ENCODE peak calls at places on chromosomes 5 and 9, in seven cellular contexts. One of them, this sample, is unnamed.

GRCh38 chr9:136799854-136800657 is 3.9 kb downstream of the CCDC183 start:
- DNase-seq in stimulated activated CD8-positive, alpha-beta memory T cell treated with anti-CD3 and anti-CD28 coated beads, Interleukin-7, amount 100 ng/mL, for 48 hours: peak; percentile 85
- DNase-seq in effector memory CD4-positive, alpha-beta T cell: peak; percentile 81
- DNase-seq in central memory CD4-positive, alpha-beta T cell: peak; percentile 71
- DNase-seq in naive B cell: peak; percentile 76
- DNase-seq in GM12878: no peak
- DNase-seq in AG04449: no peak
- DNase-seq in this sample: no peak

GRCh38 chr9:100351508-100351907 is 1.2 kb downstream of the TEX10 start:
- DNase-seq in GM12878: no peak
- DNase-seq in naive B cell: no peak
- DNase-seq in effector memory CD4-positive, alpha-beta T cell: no peak
- DNase-seq in stimulated activated CD8-positive, alpha-beta memory T cell treated with anti-CD3 and anti-CD28 coated beads, Interleukin-7, amount 100 ng/mL, for 48 hours: no peak
- DNase-seq in central memory CD4-positive, alpha-beta T cell: no peak
- DNase-seq in AG04449: no peak
- DNase-seq in this sample: no peak

GRCh38 chr9:85262333-85262732 is 479.4 kb downstream of the AGTPBP1 start:
- DNase-seq in naive B cell: no peak
- DNase-seq in effector memory CD4-positive, alpha-beta T cell: no peak
- DNase-seq in AG04449: no peak
- DNase-seq in stimulated activated CD8-positive, alpha-beta memory T cell treated with anti-CD3 and anti-CD28 coated beads, Interleukin-7, amount 100 ng/mL, for 48 hours: no peak
- DNase-seq in central memory CD4-positive, alpha-beta T cell: no peak
- DNase-seq in GM12878: no peak
- DNase-seq in this sample: no peak

GRCh38 chr5:79193643-79194042 is 42.3 kb upstream of the JMY start:
- DNase-seq in naive B cell: no peak
- DNase-seq in central memory CD4-positive, alpha-beta T cell: no peak
- DNase-seq in effector memory CD4-positive, alpha-beta T cell: no peak
- DNase-seq in AG04449: no peak
- DNase-seq in stimulated activated CD8-positive, alpha-beta memory T cell treated with anti-CD3 and anti-CD28 coated beads, Interleukin-7, amount 100 ng/mL, for 48 hours: no peak
- DNase-seq in GM12878: no peak
- DNase-seq in this sample: no peak

GRCh38 chr5:95237324-95237723 is 47.6 kb downstream of the MCTP1 start:
- DNase-seq in stimulated activated CD8-positive, alpha-beta memory T cell treated with anti-CD3 and anti-CD28 coated beads, Interleukin-7, amount 100 ng/mL, for 48 hours: no peak
- DNase-seq in GM12878: no peak
- DNase-seq in effector memory CD4-positive, alpha-beta T cell: no peak
- DNase-seq in central memory CD4-positive, alpha-beta T cell: no peak
- DNase-seq in AG04449: no peak
- DNase-seq in naive B cell: no peak
- DNase-seq in this sample: no peak

GRCh38 chr5:9529041-9529480 is 16.8 kb downstream of the SEMA5A start:
- DNase-seq in central memory CD4-positive, alpha-beta T cell: no peak
- DNase-seq in effector memory CD4-positive, alpha-beta T cell: no peak
- DNase-seq in stimulated activated CD8-positive, alpha-beta memory T cell treated with anti-CD3 and anti-CD28 coated beads, Interleukin-7, amount 100 ng/mL, for 48 hours: no peak
- DNase-seq in naive B cell: no peak
- DNase-seq in GM12878: no peak
- DNase-seq in AG04449: no peak
- DNase-seq in this sample: no peak

GRCh38 chr9:97987490-97987889 is 4.3 kb downstream of the ANP32B start:
- DNase-seq in effector memory CD4-positive, alpha-beta T cell: no peak
- DNase-seq in stimulated activated CD8-positive, alpha-beta memory T cell treated with anti-CD3 and anti-CD28 coated beads, Interleukin-7, amount 100 ng/mL, for 48 hours: no peak
- DNase-seq in central memory CD4-positive, alpha-beta T cell: no peak
- DNase-seq in naive B cell: no peak
- DNase-seq in AG04449: no peak
- DNase-seq in GM12878: no peak
- DNase-seq in this sample: no peak

GRCh38 chr5:172765766-172766286 is 5.2 kb downstream of the DUSP1 start:
- DNase-seq in central memory CD4-positive, alpha-beta T cell: no peak
- DNase-seq in naive B cell: no peak
- DNase-seq in AG04449: peak; percentile 88
- DNase-seq in GM12878: no peak
- DNase-seq in stimulated activated CD8-positive, alpha-beta memory T cell treated with anti-CD3 and anti-CD28 coated beads, Interleukin-7, amount 100 ng/mL, for 48 hours: no peak
- DNase-seq in effector memory CD4-positive, alpha-beta T cell: no peak
- DNase-seq in this sample: no peak

GRCh38 chr9:94801685-94802084 is 75.2 kb downstream of the AOPEP start:
- DNase-seq in effector memory CD4-positive, alpha-beta T cell: no peak
- DNase-seq in central memory CD4-positive, alpha-beta T cell: no peak
- DNase-seq in naive B cell: no peak
- DNase-seq in AG04449: no peak
- DNase-seq in GM12878: no peak
- DNase-seq in stimulated activated CD8-positive, alpha-beta memory T cell treated with anti-CD3 and anti-CD28 coated beads, Interleukin-7, amount 100 ng/mL, for 48 hours: no peak
- DNase-seq in this sample: no peak

GRCh38 chr5:5141625-5142527 is 1.7 kb downstream of the ADAMTS16 start:
- DNase-seq in stimulated activated CD8-positive, alpha-beta memory T cell treated with anti-CD3 and anti-CD28 coated beads, Interleukin-7, amount 100 ng/mL, for 48 hours: peak; percentile 12
- DNase-seq in central memory CD4-positive, alpha-beta T cell: peak; percentile 21
- DNase-seq in GM12878: no peak
- DNase-seq in effector memory CD4-positive, alpha-beta T cell: no peak
- DNase-seq in naive B cell: peak; percentile 17
- DNase-seq in AG04449: no peak
- DNase-seq in this sample: no peak

GRCh38 chr9:18228101-18228500 is 245.9 kb upstream of the ADAMTSL1 start:
- DNase-seq in stimulated activated CD8-positive, alpha-beta memory T cell treated with anti-CD3 and anti-CD28 coated beads, Interleukin-7, amount 100 ng/mL, for 48 hours: no peak
- DNase-seq in AG04449: no peak
- DNase-seq in naive B cell: no peak
- DNase-seq in effector memory CD4-positive, alpha-beta T cell: no peak
- DNase-seq in GM12878: no peak
- DNase-seq in central memory CD4-positive, alpha-beta T cell: no peak
- DNase-seq in this sample: no peak

GRCh38 chr9:127862075-127863011 is 7.9 kb upstream of the ENG start:
- DNase-seq in central memory CD4-positive, alpha-beta T cell: peak; percentile 35
- DNase-seq in GM12878: no peak
- DNase-seq in effector memory CD4-positive, alpha-beta T cell: peak; percentile 24
- DNase-seq in stimulated activated CD8-positive, alpha-beta memory T cell treated with anti-CD3 and anti-CD28 coated beads, Interleukin-7, amount 100 ng/mL, for 48 hours: no peak
- DNase-seq in AG04449: no peak
- DNase-seq in naive B cell: peak; percentile 83
- DNase-seq in this sample: no peak

GRCh38 chr5:53037141-53037859 is 48.1 kb downstream of the ITGA2 start:
- DNase-seq in effector memory CD4-positive, alpha-beta T cell: no peak
- DNase-seq in AG04449: no peak
- DNase-seq in central memory CD4-positive, alpha-beta T cell: no peak
- DNase-seq in GM12878: no peak
- DNase-seq in naive B cell: no peak
- DNase-seq in stimulated activated CD8-positive, alpha-beta memory T cell treated with anti-CD3 and anti-CD28 coated beads, Interleukin-7, amount 100 ng/mL, for 48 hours: no peak
- DNase-seq in this sample: peak; percentile 37

GRCh38 chr9:121860213-121860612 is 208.8 kb downstream of the DAB2IP start:
- DNase-seq in GM12878: no peak
- DNase-seq in central memory CD4-positive, alpha-beta T cell: no peak
- DNase-seq in naive B cell: no peak
- DNase-seq in AG04449: no peak
- DNase-seq in effector memory CD4-positive, alpha-beta T cell: no peak
- DNase-seq in stimulated activated CD8-positive, alpha-beta memory T cell treated with anti-CD3 and anti-CD28 coated beads, Interleukin-7, amount 100 ng/mL, for 48 hours: no peak
- DNase-seq in this sample: no peak

GRCh38 chr9:135789838-135790291 is 87.9 kb downstream of the KCNT1 start:
- DNase-seq in central memory CD4-positive, alpha-beta T cell: no peak
- DNase-seq in AG04449: no peak
- DNase-seq in GM12878: no peak
- DNase-seq in stimulated activated CD8-positive, alpha-beta memory T cell treated with anti-CD3 and anti-CD28 coated beads, Interleukin-7, amount 100 ng/mL, for 48 hours: no peak
- DNase-seq in naive B cell: no peak
- DNase-seq in effector memory CD4-positive, alpha-beta T cell: no peak
- DNase-seq in this sample: no peak

GRCh38 chr5:10674582-10674981 is 86.5 kb downstream of the DAP start:
- DNase-seq in effector memory CD4-positive, alpha-beta T cell: no peak
- DNase-seq in stimulated activated CD8-positive, alpha-beta memory T cell treated with anti-CD3 and anti-CD28 coated beads, Interleukin-7, amount 100 ng/mL, for 48 hours: no peak
- DNase-seq in AG04449: no peak
- DNase-seq in naive B cell: no peak
- DNase-seq in GM12878: no peak
- DNase-seq in central memory CD4-positive, alpha-beta T cell: no peak
- DNase-seq in this sample: no peak

GRCh38 chr9:110116543-110116885 is 91.4 kb downstream of the C9orf152 start:
- DNase-seq in GM12878: no peak
- DNase-seq in stimulated activated CD8-positive, alpha-beta memory T cell treated with anti-CD3 and anti-CD28 coated beads, Interleukin-7, amount 100 ng/mL, for 48 hours: no peak
- DNase-seq in central memory CD4-positive, alpha-beta T cell: no peak
- DNase-seq in effector memory CD4-positive, alpha-beta T cell: no peak
- DNase-seq in naive B cell: no peak
- DNase-seq in AG04449: peak; percentile 89
- DNase-seq in this sample: peak; percentile 90

GRCh38 chr9:108142504-108143201 is 653.1 kb upstream of the KLF4 start:
- DNase-seq in central memory CD4-positive, alpha-beta T cell: no peak
- DNase-seq in AG04449: peak; percentile 36
- DNase-seq in stimulated activated CD8-positive, alpha-beta memory T cell treated with anti-CD3 and anti-CD28 coated beads, Interleukin-7, amount 100 ng/mL, for 48 hours: no peak
- DNase-seq in GM12878: no peak
- DNase-seq in naive B cell: no peak
- DNase-seq in effector memory CD4-positive, alpha-beta T cell: no peak
- DNase-seq in this sample: peak; percentile 93

GRCh38 chr9:99150456-99151171 is 45.7 kb downstream of the TGFBR1 start:
- DNase-seq in AG04449: no peak
- DNase-seq in effector memory CD4-positive, alpha-beta T cell: no peak
- DNase-seq in stimulated activated CD8-positive, alpha-beta memory T cell treated with anti-CD3 and anti-CD28 coated beads, Interleukin-7, amount 100 ng/mL, for 48 hours: no peak
- DNase-seq in naive B cell: no peak
- DNase-seq in central memory CD4-positive, alpha-beta T cell: peak; percentile 11
- DNase-seq in GM12878: no peak
- DNase-seq in this sample: no peak

GRCh38 chr5:159772698-159773061 is 143.6 kb upstream of the ADRA1B start:
- DNase-seq in AG04449: no peak
- DNase-seq in effector memory CD4-positive, alpha-beta T cell: no peak
- DNase-seq in central memory CD4-positive, alpha-beta T cell: no peak
- DNase-seq in GM12878: no peak
- DNase-seq in stimulated activated CD8-positive, alpha-beta memory T cell treated with anti-CD3 and anti-CD28 coated beads, Interleukin-7, amount 100 ng/mL, for 48 hours: no peak
- DNase-seq in naive B cell: no peak
- DNase-seq in this sample: no peak

GRCh38 chr5:107817951-107818350 is 147.2 kb upstream of the EFNA5 start:
- DNase-seq in GM12878: no peak
- DNase-seq in effector memory CD4-positive, alpha-beta T cell: no peak
- DNase-seq in AG04449: no peak
- DNase-seq in stimulated activated CD8-positive, alpha-beta memory T cell treated with anti-CD3 and anti-CD28 coated beads, Interleukin-7, amount 100 ng/mL, for 48 hours: no peak
- DNase-seq in naive B cell: no peak
- DNase-seq in central memory CD4-positive, alpha-beta T cell: no peak
- DNase-seq in this sample: no peak

GRCh38 chr5:132073231-132074013 is at the start of gene CSF2:
- DNase-seq in stimulated activated CD8-positive, alpha-beta memory T cell treated with anti-CD3 and anti-CD28 coated beads, Interleukin-7, amount 100 ng/mL, for 48 hours: no peak
- DNase-seq in central memory CD4-positive, alpha-beta T cell: no peak
- DNase-seq in AG04449: no peak
- DNase-seq in naive B cell: no peak
- DNase-seq in GM12878: no peak
- DNase-seq in effector memory CD4-positive, alpha-beta T cell: no peak
- DNase-seq in this sample: no peak

GRCh38 chr5:93517828-93518227 is 63.2 kb downstream of the NR2F1-AS1 start:
- DNase-seq in AG04449: no peak
- DNase-seq in effector memory CD4-positive, alpha-beta T cell: no peak
- DNase-seq in naive B cell: no peak
- DNase-seq in GM12878: no peak
- DNase-seq in central memory CD4-positive, alpha-beta T cell: no peak
- DNase-seq in stimulated activated CD8-positive, alpha-beta memory T cell treated with anti-CD3 and anti-CD28 coated beads, Interleukin-7, amount 100 ng/mL, for 48 hours: no peak
- DNase-seq in this sample: no peak

GRCh38 chr5:82465235-82465634 is 187.1 kb upstream of the RPS23 start:
- DNase-seq in effector memory CD4-positive, alpha-beta T cell: no peak
- DNase-seq in GM12878: no peak
- DNase-seq in AG04449: no peak
- DNase-seq in stimulated activated CD8-positive, alpha-beta memory T cell treated with anti-CD3 and anti-CD28 coated beads, Interleukin-7, amount 100 ng/mL, for 48 hours: no peak
- DNase-seq in central memory CD4-positive, alpha-beta T cell: no peak
- DNase-seq in naive B cell: no peak
- DNase-seq in this sample: no peak

GRCh38 chr5:13553896-13554295 is 390.6 kb downstream of the DNAH5 start:
- DNase-seq in naive B cell: no peak
- DNase-seq in stimulated activated CD8-positive, alpha-beta memory T cell treated with anti-CD3 and anti-CD28 coated beads, Interleukin-7, amount 100 ng/mL, for 48 hours: no peak
- DNase-seq in AG04449: no peak
- DNase-seq in effector memory CD4-positive, alpha-beta T cell: no peak
- DNase-seq in GM12878: no peak
- DNase-seq in central memory CD4-positive, alpha-beta T cell: no peak
- DNase-seq in this sample: no peak

GRCh38 chr5:38551020-38552017 is 5.1 kb downstream of the LIFR start:
- DNase-seq in AG04449: no peak
- DNase-seq in effector memory CD4-positive, alpha-beta T cell: no peak
- DNase-seq in GM12878: no peak
- DNase-seq in stimulated activated CD8-positive, alpha-beta memory T cell treated with anti-CD3 and anti-CD28 coated beads, Interleukin-7, amount 100 ng/mL, for 48 hours: no peak
- DNase-seq in central memory CD4-positive, alpha-beta T cell: no peak
- DNase-seq in naive B cell: no peak
- DNase-seq in this sample: no peak

GRCh38 chr5:76535577-76535976 is 87.6 kb downstream of the F2RL2 start:
- DNase-seq in central memory CD4-positive, alpha-beta T cell: no peak
- DNase-seq in effector memory CD4-positive, alpha-beta T cell: no peak
- DNase-seq in GM12878: no peak
- DNase-seq in naive B cell: no peak
- DNase-seq in AG04449: no peak
- DNase-seq in stimulated activated CD8-positive, alpha-beta memory T cell treated with anti-CD3 and anti-CD28 coated beads, Interleukin-7, amount 100 ng/mL, for 48 hours: no peak
- DNase-seq in this sample: no peak

GRCh38 chr5:99315413-99316178 is 386.8 kb upstream of the CHD1 start:
- DNase-seq in naive B cell: no peak
- DNase-seq in stimulated activated CD8-positive, alpha-beta memory T cell treated with anti-CD3 and anti-CD28 coated beads, Interleukin-7, amount 100 ng/mL, for 48 hours: no peak
- DNase-seq in GM12878: no peak
- DNase-seq in central memory CD4-positive, alpha-beta T cell: no peak
- DNase-seq in AG04449: no peak
- DNase-seq in effector memory CD4-positive, alpha-beta T cell: no peak
- DNase-seq in this sample: no peak

GRCh38 chr9:135480942-135481315 is 1.3 kb downstream of the PPP1R26 start:
- DNase-seq in AG04449: no peak
- DNase-seq in GM12878: no peak
- DNase-seq in central memory CD4-positive, alpha-beta T cell: no peak
- DNase-seq in stimulated activated CD8-positive, alpha-beta memory T cell treated with anti-CD3 and anti-CD28 coated beads, Interleukin-7, amount 100 ng/mL, for 48 hours: no peak
- DNase-seq in naive B cell: no peak
- DNase-seq in effector memory CD4-positive, alpha-beta T cell: no peak
- DNase-seq in this sample: no peak

GRCh38 chr9:116049506-116049905 is 104.1 kb upstream of the PAPPA start:
- DNase-seq in GM12878: no peak
- DNase-seq in naive B cell: no peak
- DNase-seq in stimulated activated CD8-positive, alpha-beta memory T cell treated with anti-CD3 and anti-CD28 coated beads, Interleukin-7, amount 100 ng/mL, for 48 hours: no peak
- DNase-seq in effector memory CD4-positive, alpha-beta T cell: no peak
- DNase-seq in central memory CD4-positive, alpha-beta T cell: no peak
- DNase-seq in AG04449: no peak
- DNase-seq in this sample: no peak

GRCh38 chr9:84293001-84293798 is 47.4 kb downstream of the SLC28A3 start:
- DNase-seq in central memory CD4-positive, alpha-beta T cell: peak; percentile 13
- DNase-seq in naive B cell: peak; percentile 27
- DNase-seq in AG04449: no peak
- DNase-seq in GM12878: peak; percentile 67
- DNase-seq in effector memory CD4-positive, alpha-beta T cell: no peak
- DNase-seq in stimulated activated CD8-positive, alpha-beta memory T cell treated with anti-CD3 and anti-CD28 coated beads, Interleukin-7, amount 100 ng/mL, for 48 hours: no peak
- DNase-seq in this sample: no peak

GRCh38 chr5:17426104-17426739 is 71.8 kb upstream of the TAF11L2 start:
- DNase-seq in AG04449: no peak
- DNase-seq in effector memory CD4-positive, alpha-beta T cell: no peak
- DNase-seq in GM12878: peak; percentile 11
- DNase-seq in stimulated activated CD8-positive, alpha-beta memory T cell treated with anti-CD3 and anti-CD28 coated beads, Interleukin-7, amount 100 ng/mL, for 48 hours: no peak
- DNase-seq in central memory CD4-positive, alpha-beta T cell: no peak
- DNase-seq in naive B cell: no peak
- DNase-seq in this sample: no peak

GRCh38 chr5:160929343-160929742 is 77.3 kb upstream of the ATP10B start:
- DNase-seq in central memory CD4-positive, alpha-beta T cell: no peak
- DNase-seq in naive B cell: no peak
- DNase-seq in effector memory CD4-positive, alpha-beta T cell: no peak
- DNase-seq in stimulated activated CD8-positive, alpha-beta memory T cell treated with anti-CD3 and anti-CD28 coated beads, Interleukin-7, amount 100 ng/mL, for 48 hours: no peak
- DNase-seq in GM12878: no peak
- DNase-seq in AG04449: no peak
- DNase-seq in this sample: no peak

GRCh38 chr5:43635374-43635773 is 32.4 kb downstream of the NNT start:
- DNase-seq in effector memory CD4-positive, alpha-beta T cell: no peak
- DNase-seq in stimulated activated CD8-positive, alpha-beta memory T cell treated with anti-CD3 and anti-CD28 coated beads, Interleukin-7, amount 100 ng/mL, for 48 hours: no peak
- DNase-seq in GM12878: no peak
- DNase-seq in naive B cell: no peak
- DNase-seq in central memory CD4-positive, alpha-beta T cell: no peak
- DNase-seq in AG04449: no peak
- DNase-seq in this sample: no peak

GRCh38 chr9:127214421-127215265 is 49.9 kb upstream of the GARNL3 start:
- DNase-seq in GM12878: no peak
- DNase-seq in effector memory CD4-positive, alpha-beta T cell: no peak
- DNase-seq in naive B cell: peak; percentile 45
- DNase-seq in central memory CD4-positive, alpha-beta T cell: peak; percentile 41
- DNase-seq in stimulated activated CD8-positive, alpha-beta memory T cell treated with anti-CD3 and anti-CD28 coated beads, Interleukin-7, amount 100 ng/mL, for 48 hours: peak; percentile 45
- DNase-seq in AG04449: no peak
- DNase-seq in this sample: no peak

This sample was measured in BJ.